ENCODE peak calls at places on chromosome 10, in six cellular contexts. D is SJSA1, Q is GM23248, S is SJCRH30, I is neural progenitor cell, F is colonic mucosa. U is an unnamed sample.

GRCh38 chr10:75211007-75211735 is 575 bp downstream of the VDAC2 start:
- DNase-seq in D (peak), Q (peak), S (peak), I (no peak), F (peak), U (no peak)

GRCh38 chr10:89426230-89426868 is 12.0 kb downstream of the IFIT5 start:
- DNase-seq in D (peak), Q (peak), S (peak), I (peak), F (no peak), U (no peak)

GRCh38 chr10:122388287-122388997 is 13.9 kb downstream of the PLEKHA1 start:
- DNase-seq in D (no peak), Q (no peak), S (no peak), I (no peak), F (no peak), U (no peak)

GRCh38 chr10:102710604-102711003 is 3.6 kb downstream of the ARL3 start:
- DNase-seq in D (peak), Q (peak), S (peak), I (no peak), F (no peak), U (no peak)

GRCh38 chr10:70940834-70941568 is 52.6 kb upstream of the PCBD1 start:
- DNase-seq in D (no peak), Q (peak), S (peak), I (no peak), F (no peak), U (peak)

GRCh38 chr10:95864906-95865813 is 42.6 kb upstream of the CC2D2B start:
- DNase-seq in D (peak), Q (peak), S (peak), I (peak), F (peak), U (peak)

GRCh38 chr10:127563718-127564553 is 14.8 kb downstream of the NPS start:
- DNase-seq in D (peak), Q (peak), S (peak), I (peak), F (peak), U (no peak)

GRCh38 chr10:79047875-79048638 is 20.7 kb upstream of the ZMIZ1 start:
- DNase-seq in D (no peak), Q (no peak), S (no peak), I (no peak), F (peak), U (no peak)

GRCh38 chr10:63114031-63114814 is 18.9 kb upstream of the NRBF2 start:
- DNase-seq in D (no peak), Q (peak), S (no peak), I (no peak), F (peak), U (peak)

GRCh38 chr10:60358282-60358681 is 31.4 kb downstream of the ANK3 start:
- DNase-seq in D (no peak), Q (no peak), S (no peak), I (no peak), F (no peak), U (no peak)

GRCh38 chr10:113045155-113046055 is 95.4 kb downstream of the TCF7L2 start:
- DNase-seq in D (peak), Q (peak), S (no peak), I (no peak), F (no peak), U (peak)

GRCh38 chr10:68492118-68492517 is 20.3 kb upstream of the DNA2 start:
- DNase-seq in D (no peak), Q (peak), S (no peak), I (no peak), F (no peak), U (no peak)

GRCh38 chr10:37275216-37275777 is 149.9 kb downstream of the ANKRD30A start:
- DNase-seq in D (no peak), Q (no peak), S (no peak), I (no peak), F (no peak), U (no peak)

GRCh38 chr10:124416733-124417132 is 2.0 kb downstream of the OAT start:
- DNase-seq in D (no peak), Q (peak), S (no peak), I (no peak), F (no peak), U (no peak)

GRCh38 chr10:123521076-123521475 is 145.1 kb upstream of the GPR26 start:
- DNase-seq in D (no peak), Q (no peak), S (no peak), I (no peak), F (peak), U (no peak)

GRCh38 chr10:75043256-75044121 is 68.0 kb upstream of the SAMD8 start:
- DNase-seq in D (no peak), Q (no peak), S (no peak), I (peak), F (no peak), U (no peak)

GRCh38 chr10:58438340-58438739 is 53.1 kb downstream of the TFAM start:
- DNase-seq in D (peak), Q (peak), S (no peak), I (no peak), F (no peak), U (peak)

GRCh38 chr10:50623299-50624153 is at the start of gene SGMS1:
- DNase-seq in D (peak), Q (peak), S (peak), I (peak), F (peak), U (peak)

GRCh38 chr10:99395750-99396445 is 34.5 kb downstream of the GOT1 start:
- DNase-seq in D (peak), Q (peak), S (peak), I (no peak), F (no peak), U (peak)

GRCh38 chr10:1168763-1169162 is 112.6 kb downstream of the WDR37 start:
- DNase-seq in D (no peak), Q (no peak), S (no peak), I (no peak), F (no peak), U (no peak)

GRCh38 chr10:48976208-48976607 is 36.6 kb upstream of the LRRC18 start:
- DNase-seq in D (no peak), Q (peak), S (peak), I (peak), F (no peak), U (no peak)
- H3K4me3 ChIP-seq in D (no peak), Q (no peak), S (no peak), I (no peak), F (no peak), U (no peak)

GRCh38 chr10:93160829-93161228 is 87.1 kb downstream of the CYP26A1 start:
- DNase-seq in D (peak), Q (peak), S (no peak), I (no peak), F (no peak), U (peak)
- H3K4me3 ChIP-seq in D (no peak), Q (no peak), S (no peak), I (no peak), F (no peak), U (no peak)

DNA sequence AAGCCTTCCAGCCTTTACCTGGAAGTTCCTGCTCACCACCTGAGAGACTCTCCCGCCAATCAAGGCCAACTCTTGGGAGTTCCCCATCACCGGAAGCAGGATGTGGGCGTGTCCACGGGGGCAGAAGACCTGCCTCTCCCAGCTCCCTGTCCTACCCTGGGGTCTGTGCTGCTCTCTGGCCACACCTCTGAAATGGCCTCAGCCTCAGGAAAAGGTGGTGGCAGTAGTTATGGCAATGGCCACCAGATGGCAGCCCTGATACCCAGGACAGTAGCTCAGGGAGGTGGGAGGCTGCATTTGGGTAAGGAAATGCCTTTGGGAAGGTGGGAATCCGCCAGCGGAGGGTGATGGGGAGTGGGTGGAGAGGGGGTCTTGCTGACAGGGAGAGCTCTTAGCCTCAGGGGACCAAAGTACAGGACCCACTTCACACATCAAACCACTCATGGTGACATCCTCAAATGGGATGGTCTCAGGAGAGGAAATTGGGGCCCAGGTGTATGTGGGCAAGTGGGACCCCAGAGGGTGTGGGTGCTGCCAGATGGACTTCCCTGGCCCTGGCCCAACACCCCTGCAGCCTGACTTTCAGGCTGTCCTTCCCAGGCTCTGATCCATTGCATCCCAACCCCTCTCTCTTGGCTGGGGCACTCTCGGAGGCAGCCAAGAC is 33.9 kb downstream of the KAZALD1 start:
- DNase-seq in D (peak), Q (peak), S (peak), I (peak), F (peak), U (no peak)
- H3K4me3 ChIP-seq in D (no peak), Q (no peak), S (no peak), I (no peak), F (no peak), U (no peak)

DNA sequence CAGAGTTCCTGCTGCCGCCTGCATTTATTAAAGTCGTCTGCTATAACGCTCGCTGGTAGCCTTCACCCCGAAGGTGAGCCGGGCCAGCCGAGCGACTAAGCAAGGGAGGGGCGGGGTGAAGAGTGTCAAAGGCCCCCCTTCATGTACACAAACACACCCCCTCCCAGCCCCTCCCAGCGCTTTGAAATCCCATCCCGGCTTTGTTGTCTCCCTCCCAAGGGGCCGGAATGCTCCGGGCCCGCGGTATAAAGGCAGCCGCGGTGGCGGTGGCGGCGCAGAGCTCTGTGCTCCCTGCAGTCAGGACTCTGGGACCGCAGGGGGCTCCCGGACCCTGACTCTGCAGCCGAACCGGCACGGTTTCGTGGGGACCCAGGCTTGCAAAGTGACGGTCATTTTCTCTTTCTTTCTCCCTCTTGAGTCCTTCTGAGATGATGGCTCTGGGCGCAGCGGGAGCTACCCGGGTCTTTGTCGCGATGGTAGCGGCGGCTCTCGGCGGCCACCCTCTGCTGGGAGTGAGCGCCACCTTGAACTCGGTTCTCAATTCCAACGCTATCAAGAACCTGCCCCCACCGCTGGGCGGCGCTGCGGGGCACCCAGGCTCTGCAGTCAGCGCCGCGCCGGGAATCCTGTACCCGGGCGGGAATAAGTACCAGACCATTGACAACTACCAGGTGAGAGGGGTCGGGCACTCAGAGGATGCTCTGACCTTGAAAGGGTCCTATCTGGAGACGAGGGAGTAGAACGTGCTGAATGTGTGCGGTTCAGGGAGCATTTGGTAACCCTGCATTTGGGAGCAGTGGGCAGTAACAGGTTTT is at the start of gene DKK1:
- DNase-seq in D (peak), Q (peak), S (peak), I (peak), F (peak), U (no peak)
- H3K4me3 ChIP-seq in D (peak), Q (peak), S (peak), I (peak), F (peak), U (peak)

DNA sequence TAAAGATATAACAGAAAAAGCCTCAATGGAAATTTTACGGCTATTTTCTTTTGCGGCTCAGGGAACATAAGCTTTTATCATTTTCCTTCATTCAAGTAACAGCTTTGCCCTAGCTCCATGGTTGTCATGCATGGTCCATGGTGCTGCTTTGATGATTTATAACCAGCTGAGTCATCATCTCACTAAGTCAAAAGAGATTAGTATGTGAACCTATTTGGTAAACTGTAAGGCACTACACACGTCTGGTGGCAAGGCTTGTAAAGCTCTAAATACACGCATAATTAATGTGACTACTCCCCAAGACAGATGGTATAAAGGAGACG is 340.3 kb downstream of the KCNMA1 start:
- DNase-seq in D (no peak), Q (peak), S (no peak), I (no peak), F (no peak), U (no peak)
- H3K4me3 ChIP-seq in D (no peak), Q (no peak), S (no peak), I (no peak), F (no peak), U (no peak)

GRCh38 chr10:125553091-125553490 is 129.9 kb downstream of the TEX36 start:
- DNase-seq in D (no peak), Q (no peak), S (no peak), I (no peak), F (no peak), U (no peak)
- H3K4me3 ChIP-seq in D (no peak), Q (no peak), S (no peak), I (no peak), F (no peak), U (no peak)

DNA sequence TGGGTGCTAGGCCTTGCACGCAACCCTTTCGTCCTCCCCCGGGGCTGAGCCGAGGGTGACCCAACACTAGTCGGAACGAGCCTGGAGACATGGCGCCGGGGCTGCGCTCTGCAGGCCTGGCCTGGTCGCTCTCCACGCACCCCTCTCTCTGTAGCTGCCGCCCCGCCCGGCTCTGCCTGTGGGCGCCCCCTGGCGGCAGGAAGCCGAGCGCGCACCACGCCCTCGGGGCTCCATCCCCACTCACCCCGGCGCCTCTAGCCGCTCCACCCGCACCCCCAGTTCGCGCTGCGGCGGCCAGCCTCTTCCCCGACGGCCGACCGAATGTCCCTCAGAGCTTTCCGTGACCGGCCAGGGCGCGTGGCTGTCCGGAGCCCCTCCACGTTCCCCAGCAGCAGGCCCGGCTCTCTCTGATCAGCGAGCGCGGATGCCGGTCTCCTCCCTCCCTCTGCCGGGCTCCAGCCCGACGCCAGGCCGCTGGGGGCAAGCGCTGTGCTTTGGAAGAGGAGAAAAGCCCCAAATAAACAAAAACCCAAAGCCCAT is 29.1 kb upstream of the KCNK18 start:
- DNase-seq in D (peak), Q (peak), S (peak), I (peak), F (peak), U (no peak)
- H3K4me3 ChIP-seq in D (no peak), Q (peak), S (no peak), I (peak), F (peak), U (no peak)

DNA sequence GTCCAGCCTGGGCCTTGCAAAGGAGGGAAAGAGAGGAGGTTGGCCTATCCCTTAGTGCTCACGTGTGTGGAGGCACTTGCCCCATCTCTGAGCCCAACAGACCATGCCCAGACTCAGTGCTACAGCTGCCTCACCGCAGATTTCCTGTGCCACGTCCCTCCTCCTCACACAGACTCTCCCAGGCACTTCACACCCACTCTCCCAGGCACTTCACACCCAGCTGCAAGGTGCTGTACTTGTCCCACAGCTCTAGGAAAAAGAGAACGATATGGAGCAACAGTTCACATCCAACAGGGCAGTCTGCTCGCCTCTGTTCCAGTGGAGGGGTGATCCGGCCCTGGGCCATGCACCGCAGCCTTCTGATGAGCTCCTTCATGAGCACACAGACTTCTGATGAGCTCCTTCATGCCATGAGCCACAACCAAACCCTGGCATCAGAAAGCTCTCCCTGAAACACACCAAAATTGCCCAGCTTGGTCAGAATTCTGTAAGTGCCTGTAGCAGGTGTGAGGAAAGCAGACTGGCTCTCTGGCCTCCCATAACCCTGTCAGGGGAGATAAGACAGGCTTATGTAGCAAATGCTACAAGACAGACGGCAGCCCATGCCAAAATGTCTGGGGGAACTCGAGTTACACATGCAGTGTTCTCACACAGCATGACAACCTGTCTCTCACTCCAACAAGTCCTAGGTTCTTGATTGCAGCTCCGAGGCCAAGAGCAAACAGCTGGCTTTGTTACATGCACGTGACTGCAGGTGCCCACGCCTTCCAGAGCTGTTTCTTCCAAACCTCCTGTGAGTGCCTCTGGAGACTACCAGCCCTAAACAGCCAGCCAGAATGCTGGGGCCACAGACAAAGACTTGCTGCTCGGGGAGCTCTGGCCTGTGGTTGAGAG is 348.5 kb downstream of the GRID1 start:
- DNase-seq in D (no peak), Q (no peak), S (no peak), I (no peak), F (no peak), U (no peak)
- H3K4me3 ChIP-seq in D (no peak), Q (no peak), S (no peak), I (no peak), F (no peak), U (no peak)

U was measured in skeletal muscle cell.